ENCODE peak calls at places on chromosome 12, in six cellular contexts. O is HepG2, N is HEK293T, K is A549, T is K562, G is IMR-90. Q is an unnamed sample.

GRCh38 chr12:96044017-96044985 is 8.9 kb upstream of the LTA4H start:
- DNase-seq in O (no peak), N (no peak), K (no peak), T (no peak), G (peak), Q (no peak)

GRCh38 chr12:62716866-62717477 is 218.0 kb downstream of the PPM1H start:
- DNase-seq in O (no peak), N (no peak), K (peak), T (no peak), G (no peak), Q (no peak)

GRCh38 chr12:70248916-70249315 is 5.7 kb downstream of the CNOT2 start:
- DNase-seq in O (no peak), N (no peak), K (no peak), T (no peak), G (no peak), Q (no peak)

GRCh38 chr12:113222730-113223531 is 1.7 kb downstream of the TPCN1 start:
- DNase-seq in O (peak), N (peak), K (peak), T (no peak), G (peak), Q (no peak)

GRCh38 chr12:126338031-126338441 is 1272.8 kb downstream of the AACS start:
- DNase-seq in O (no peak), N (no peak), K (no peak), T (no peak), G (no peak), Q (no peak)

GRCh38 chr12:6341439-6342139 is at the start of gene TNFRSF1A:
- DNase-seq in O (peak), N (peak), K (peak), T (peak), G (peak), Q (no peak)

GRCh38 chr12:31035944-31036665 is 37.6 kb upstream of the DDX11 start:
- DNase-seq in O (no peak), N (no peak), K (no peak), T (no peak), G (peak), Q (no peak)

GRCh38 chr12:11836282-11836963 is 186.9 kb downstream of the ETV6 start:
- DNase-seq in O (no peak), N (no peak), K (no peak), T (no peak), G (no peak), Q (peak)

GRCh38 chr12:754238-754816 is 1.9 kb downstream of the WNK1 start:
- DNase-seq in O (no peak), N (no peak), K (no peak), T (peak), G (no peak), Q (no peak)

GRCh38 chr12:46942579-46942978 is 116.8 kb upstream of the SLC38A4 start:
- DNase-seq in O (no peak), N (no peak), K (no peak), T (no peak), G (peak), Q (no peak)

GRCh38 chr12:481422-481821 is 21.7 kb downstream of the B4GALNT3 start:
- DNase-seq in O (peak), N (no peak), K (no peak), T (no peak), G (peak), Q (no peak)

GRCh38 chr12:48165089-48166031 is 8.0 kb upstream of the ASB8 start:
- DNase-seq in O (peak), N (peak), K (peak), T (peak), G (peak), Q (peak)

GRCh38 chr12:126798449-126798848 is 1468.5 kb upstream of the TMEM132C start:
- DNase-seq in O (no peak), N (no peak), K (no peak), T (no peak), G (no peak), Q (no peak)

GRCh38 chr12:4899361-4899760 is 10.3 kb upstream of the KCNA1 start:
- DNase-seq in O (no peak), N (no peak), K (no peak), T (no peak), G (no peak), Q (no peak)

GRCh38 chr12:29980304-29980703 is 196.6 kb upstream of the TMTC1 start:
- DNase-seq in O (no peak), N (no peak), K (no peak), T (no peak), G (no peak), Q (no peak)

GRCh38 chr12:112749081-112749480 is 42.5 kb upstream of the RPH3A start:
- DNase-seq in O (no peak), N (no peak), K (no peak), T (no peak), G (no peak), Q (no peak)

GRCh38 chr12:117109943-117110342 is 10.7 kb upstream of the TESC start:
- DNase-seq in O (no peak), N (no peak), K (no peak), T (no peak), G (no peak), Q (no peak)

GRCh38 chr12:108400900-108401480 is 61.9 kb upstream of the CMKLR1 start:
- DNase-seq in O (no peak), N (no peak), K (no peak), T (no peak), G (no peak), Q (no peak)

GRCh38 chr12:262817-263216 is at the start of gene SLC6A13:
- DNase-seq in O (no peak), N (no peak), K (no peak), T (peak), G (no peak), Q (no peak)

GRCh38 chr12:133129368-133130037 is 571 bp downstream of the ZNF891 start:
- DNase-seq in O (peak), N (no peak), K (no peak), T (no peak), G (peak), Q (no peak)

GRCh38 chr12:101407054-101407437 is 526 bp downstream of the ARL1 start:
- DNase-seq in O (peak), N (no peak), K (no peak), T (no peak), G (no peak), Q (no peak)

GRCh38 chr12:57471-57980 is 9.0 kb upstream of the IQSEC3 start:
- DNase-seq in O (no peak), N (no peak), K (no peak), T (no peak), G (no peak), Q (no peak)

GRCh38 chr12:62778187-62778586 is 156.8 kb downstream of the PPM1H start:
- DNase-seq in O (no peak), N (no peak), K (no peak), T (no peak), G (no peak), Q (no peak)

GRCh38 chr12:879641-880040 is 69.9 kb downstream of the RAD52 start:
- DNase-seq in O (no peak), N (no peak), K (no peak), T (no peak), G (peak), Q (no peak)

GRCh38 chr12:132433641-132434395 is 56.1 kb upstream of the FBRSL1 start:
- DNase-seq in O (no peak), N (no peak), K (no peak), T (no peak), G (no peak), Q (no peak)

GRCh38 chr12:113435367-113435766 is 13.2 kb downstream of the SDSL start:
- DNase-seq in O (no peak), N (no peak), K (no peak), T (no peak), G (no peak), Q (no peak)

GRCh38 chr12:52656616-52657015 is 4.6 kb upstream of the KRT2 start:
- DNase-seq in O (no peak), N (no peak), K (no peak), T (no peak), G (no peak), Q (no peak)

GRCh38 chr12:22935501-22935900 is 310.5 kb downstream of the ETNK1 start:
- DNase-seq in O (no peak), N (peak), K (no peak), T (no peak), G (no peak), Q (no peak)

GRCh38 chr12:49483621-49484020 is 55.2 kb upstream of the KCNH3 start:
- DNase-seq in O (no peak), N (no peak), K (no peak), T (no peak), G (no peak), Q (no peak)

GRCh38 chr12:75944097-75944904 is 87.3 kb downstream of the PHLDA1 start:
- DNase-seq in O (peak), N (no peak), K (peak), T (peak), G (peak), Q (peak)

GRCh38 chr12:96719671-96720362 is 187.2 kb upstream of the NEDD1 start:
- DNase-seq in O (no peak), N (no peak), K (no peak), T (no peak), G (peak), Q (peak)

GRCh38 chr12:2535583-2536187 is 259.1 kb upstream of the FKBP4 start:
- DNase-seq in O (no peak), N (peak), K (no peak), T (no peak), G (peak), Q (no peak)
- TF ChIP-seq BHLHE40 in O (no peak), N (no peak), K (no peak), T (no peak), G (no peak), Q (no peak)

GRCh38 chr12:60489071-60489470 is 893.2 kb downstream of the SLC16A7 start:
- DNase-seq in O (no peak), N (no peak), K (no peak), T (no peak), G (peak), Q (no peak)

GRCh38 chr12:60498656-60499055 is 902.8 kb downstream of the SLC16A7 start:
- DNase-seq in O (no peak), N (no peak), K (no peak), T (no peak), G (no peak), Q (no peak)

DNA sequence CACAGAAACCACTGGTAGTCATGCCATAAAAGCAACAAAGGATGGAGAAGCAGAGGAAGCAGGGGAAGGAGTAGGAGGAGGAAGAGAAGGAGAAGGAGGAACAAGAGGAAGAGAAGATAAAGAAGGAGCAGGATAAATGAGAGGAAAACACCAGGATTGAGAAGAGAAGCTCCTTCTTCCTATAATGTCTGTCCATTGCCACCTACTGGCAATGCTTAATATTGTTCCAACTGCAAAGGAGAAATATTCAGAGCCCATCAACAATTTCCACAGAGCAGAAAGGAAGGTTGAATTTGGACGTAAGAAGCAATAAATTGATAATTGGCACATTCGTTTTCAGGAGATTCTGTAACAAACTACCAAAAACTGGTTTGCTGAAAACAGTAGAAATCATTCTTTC is 898.4 kb downstream of the SLC16A7 start:
- DNase-seq in O (peak), N (peak), K (peak), T (peak), G (peak), Q (no peak)
- TF ChIP-seq BHLHE40 in O (no peak), N (no peak), K (no peak), T (no peak), G (no peak), Q (no peak)

GRCh38 chr12:44285321-44285720 is 449.4 kb downstream of the TMEM117 start:
- DNase-seq in O (no peak), N (no peak), K (no peak), T (no peak), G (no peak), Q (no peak)

GRCh38 chr12:44286821-44287220 is 450.9 kb downstream of the TMEM117 start:
- DNase-seq in O (no peak), N (no peak), K (no peak), T (no peak), G (no peak), Q (no peak)

GRCh38 chr12:44286336-44286735 is 450.5 kb downstream of the TMEM117 start:
- DNase-seq in O (no peak), N (no peak), K (no peak), T (no peak), G (peak), Q (no peak)

GRCh38 chr12:44287545-44287944 is 451.7 kb downstream of the TMEM117 start:
- DNase-seq in O (no peak), N (no peak), K (no peak), T (no peak), G (peak), Q (no peak)
- TF ChIP-seq BHLHE40 in O (no peak), N (no peak), K (no peak), T (no peak), G (no peak), Q (no peak)

GRCh38 chr12:110658242-110658641 is 30.7 kb downstream of the HVCN1 start:
- DNase-seq in O (no peak), N (no peak), K (no peak), T (no peak), G (no peak), Q (no peak)

GRCh38 chr12:110658882-110659281 is 30.0 kb downstream of the HVCN1 start:
- DNase-seq in O (no peak), N (no peak), K (no peak), T (no peak), G (no peak), Q (no peak)

GRCh38 chr12:110657747-110658146 is 31.2 kb downstream of the HVCN1 start:
- DNase-seq in O (peak), N (no peak), K (no peak), T (no peak), G (no peak), Q (no peak)

GRCh38 chr12:110656071-110656655 is 32.8 kb downstream of the HVCN1 start:
- DNase-seq in O (no peak), N (no peak), K (no peak), T (no peak), G (no peak), Q (no peak)

GRCh38 chr12:110661337-110661972 is 27.5 kb downstream of the HVCN1 start:
- DNase-seq in O (no peak), N (no peak), K (no peak), T (no peak), G (no peak), Q (peak)
- TF ChIP-seq BHLHE40 in O (no peak), N (no peak), K (no peak), T (no peak), G (no peak), Q (peak)

Q was measured in GM12878.